ENCODE peak calls at places on chromosomes 11 and 22, in seven cellular contexts. P is esophagus muscularis mucosa, X is body of pancreas, G is uterus, Q is transverse colon, E is heart left ventricle, I is tibial nerve. C is an unnamed sample.
A peak's percentile ranks its signal among the peaks of the same experiment; 100 is the strongest.

GRCh38 chr22:29316429-29316828 is 932 bp upstream of the RASL10A start:
- DNase-seq in Q (no peak), G (no peak), E (peak; percentile 36), X (no peak), I (no peak), P (no peak), C (no peak)

GRCh38 chr11:46048198-46048597 is 73.1 kb downstream of the PHF21A start:
- DNase-seq in E (no peak), P (no peak), I (no peak), X (no peak), G (no peak), Q (no peak), C (no peak)

GRCh38 chr11:70503878-70504240 is 105.5 kb downstream of the CTTN start:
- DNase-seq in G (no peak), Q (peak; percentile 21), I (no peak), P (no peak), E (peak; percentile 27), X (no peak), C (no peak)

GRCh38 chr11:114026355-114026754 is 33.2 kb upstream of the ZBTB16 start:
- DNase-seq in G (no peak), I (no peak), X (no peak), E (no peak), P (no peak), Q (no peak), C (no peak)

GRCh38 chr22:33006220-33006954 is 51.8 kb downstream of the SYN3 start:
- DNase-seq in Q (no peak), X (no peak), I (no peak), P (no peak), E (no peak), G (no peak), C (no peak)

GRCh38 chr22:43017525-43018290 is 2.8 kb upstream of the PACSIN2 start:
- DNase-seq in E (no peak), P (no peak), Q (no peak), G (no peak), I (no peak), X (no peak), C (no peak)

GRCh38 chr11:8081591-8082021 is 595 bp downstream of the TUB start:
- DNase-seq in X (no peak), Q (no peak), P (no peak), I (no peak), E (peak; percentile 55), G (peak; percentile 50), C (peak; percentile 42)

GRCh38 chr22:46269564-46269963 is 1.8 kb downstream of the TTC38 start:
- DNase-seq in G (no peak), X (peak; percentile 45), P (no peak), I (no peak), E (peak; percentile 27), Q (no peak), C (no peak)

GRCh38 chr11:132992838-132993680 is 539.2 kb downstream of the OPCML start:
- DNase-seq in G (no peak), E (no peak), P (peak; percentile 74), I (no peak), Q (no peak), X (no peak), C (no peak)

GRCh38 chr11:9662273-9662672 is 1.6 kb upstream of the SWAP70 start:
- DNase-seq in Q (no peak), E (no peak), I (no peak), G (no peak), X (no peak), P (no peak), C (no peak)

GRCh38 chr11:130601764-130602163 is 153.3 kb downstream of the ADAMTS15 start:
- DNase-seq in E (no peak), P (no peak), Q (no peak), I (no peak), G (no peak), X (no peak), C (peak; percentile 34)

GRCh38 chr11:130600139-130600538 is 151.7 kb downstream of the ADAMTS15 start:
- DNase-seq in Q (no peak), E (no peak), I (no peak), P (no peak), G (no peak), X (no peak), C (no peak)

GRCh38 chr11:130599073-130599654 is 150.7 kb downstream of the ADAMTS15 start:
- DNase-seq in P (no peak), X (peak; percentile 49), I (peak; percentile 79), G (peak; percentile 53), E (peak; percentile 84), Q (peak; percentile 32), C (peak; percentile 73)

GRCh38 chr11:130601141-130601540 is 152.7 kb downstream of the ADAMTS15 start:
- DNase-seq in X (peak; percentile 54), I (peak; percentile 63), Q (peak; percentile 63), G (peak; percentile 81), P (peak; percentile 95), E (peak; percentile 80), C (peak; percentile 36)

DNA sequence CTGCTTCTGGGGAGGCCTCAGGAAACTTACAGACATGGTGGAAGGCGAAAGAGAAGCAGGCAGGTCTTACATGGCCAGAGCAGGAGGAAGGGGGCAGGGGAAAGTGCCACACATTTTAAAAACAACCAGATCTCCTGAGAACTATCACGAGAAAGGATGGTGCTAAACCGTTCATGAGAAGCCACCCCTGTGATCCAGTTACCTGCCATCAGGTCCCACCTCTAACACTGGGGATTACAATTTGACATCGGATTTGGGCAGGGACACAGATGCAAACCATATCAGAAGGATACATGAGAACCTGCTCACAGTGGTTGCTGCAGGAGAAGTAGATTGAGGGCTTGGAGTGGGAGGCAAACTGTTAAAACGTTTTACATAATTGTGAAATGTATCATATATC is 152.2 kb downstream of the ADAMTS15 start:
- DNase-seq in G (no peak), I (no peak), P (no peak), E (no peak), X (no peak), Q (no peak), C (no peak)
- H3K4me3 ChIP-seq in G (no peak overlapping the region), I (no peak overlapping the region), P (no peak overlapping the region), E (no peak overlapping the region), X (no peak overlapping the region), Q (no peak overlapping the region), C (no peak overlapping the region)

GRCh38 chr11:2369896-2370295 is 7.2 kb upstream of the CD81 start:
- DNase-seq in X (no peak), G (no peak), E (peak; percentile 10), Q (no peak), I (no peak), P (no peak), C (no peak)
- TF ChIP-seq POLR2A in X (no peak), G (no peak), E (no peak), Q (no peak), I (no peak), P (no peak), C (no peak)

DNA sequence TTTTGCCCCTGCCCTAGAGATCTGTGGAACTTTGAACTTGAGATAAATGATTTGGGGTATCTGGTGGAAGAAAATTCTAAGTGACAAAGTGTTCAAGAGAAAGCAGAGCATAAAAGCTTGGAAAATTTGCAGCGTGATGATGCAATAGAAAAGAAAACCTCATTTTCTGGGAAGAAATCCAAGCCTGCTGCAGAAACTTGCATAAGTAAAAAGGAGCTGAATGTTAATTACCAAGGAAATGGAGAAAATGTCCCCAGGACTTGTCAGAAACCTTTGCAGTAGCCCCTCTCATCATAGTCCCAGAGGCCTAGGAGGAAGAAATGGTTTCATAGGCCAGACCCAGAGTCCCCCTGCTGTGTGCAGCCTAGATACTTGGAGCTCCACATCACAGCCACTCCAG is 686.9 kb downstream of the FAM181B start:
- DNase-seq in P (no peak), Q (no peak), X (no peak), I (no peak), G (no peak), E (no peak), C (no peak)
- H3K27ac ChIP-seq in P (no peak overlapping the region), Q (no peak overlapping the region), X (no peak overlapping the region), I (no peak overlapping the region), G (no peak overlapping the region), E (no peak overlapping the region), C (no peak overlapping the region)

DNA sequence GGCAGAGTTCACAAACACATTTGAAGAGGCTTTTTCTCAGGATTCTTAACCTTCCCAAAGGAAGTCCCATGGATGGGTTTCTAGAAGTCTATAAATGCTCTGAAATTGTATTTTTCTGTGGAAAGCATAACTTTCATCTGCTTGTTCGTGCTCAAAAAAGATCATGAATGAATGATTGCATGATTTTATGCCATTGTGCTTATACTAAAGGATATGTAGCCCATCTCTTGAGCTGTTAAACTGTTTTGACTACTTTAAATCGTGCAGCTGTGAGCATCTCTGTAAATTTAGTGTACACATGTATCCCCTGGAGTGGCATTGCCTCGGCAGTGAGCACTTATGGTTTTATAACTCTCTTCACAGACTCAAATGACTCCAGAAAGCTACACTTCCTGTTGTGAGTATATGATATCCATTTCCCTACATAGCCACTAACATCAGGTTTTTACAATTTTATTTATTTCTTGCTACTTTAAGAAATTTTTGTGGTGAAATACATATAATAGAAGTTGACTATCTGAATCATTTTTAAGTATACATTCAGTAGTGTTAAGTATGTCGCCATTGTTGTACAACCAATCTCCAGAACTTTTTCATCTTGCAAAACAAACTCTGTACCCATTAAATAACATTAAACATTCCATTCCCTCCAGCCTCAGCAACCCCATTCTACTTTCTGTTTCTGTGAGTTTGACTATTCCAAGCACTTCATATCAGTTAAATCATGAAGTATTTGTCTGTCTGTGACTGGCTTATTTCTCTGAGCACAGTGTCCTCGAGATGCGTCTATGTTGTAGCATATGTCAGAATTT is 8.0 kb downstream of the NEAT1 start:
- DNase-seq in G (peak; percentile 3), E (no peak), P (no peak), X (peak; percentile 35), Q (peak; percentile 26), I (peak; percentile 6), C (no peak)
- H3K4me3 ChIP-seq in G (peak overlapping the region; percentile 10), E (peak overlapping the region; percentile 80), P (peak overlapping the region; percentile 71), X (no peak overlapping the region), Q (peak overlapping the region; percentile 81), I (peak overlapping the region; percentile 4), C (peak overlapping the region; percentile 12)

C was measured in ovary.